ENCODE peak calls at places on chromosome 13, in seven cellular contexts. V, Q, G, R, H, Z and M are unnamed samples.

GRCh38 chr13:112727581-112727980 is 37.7 kb downstream of the ATP11A start:
- DNase-seq in V (no peak), Q (no peak), G (peak), R (no peak), H (no peak), Z (no peak), M (no peak)

GRCh38 chr13:93775027-93775426 is 548.4 kb downstream of the GPC6 start:
- DNase-seq in V (no peak), Q (no peak), G (no peak), R (no peak), H (no peak), Z (no peak), M (no peak)

GRCh38 chr13:95564948-95565347 is 12.4 kb downstream of the CLDN10 start:
- DNase-seq in V (no peak), Q (no peak), G (no peak), R (peak), H (peak), Z (peak), M (no peak)

GRCh38 chr13:45511310-45512147 is 46.8 kb downstream of the COG3 start:
- DNase-seq in V (no peak), Q (peak), G (no peak), R (peak), H (peak), Z (peak), M (peak)

GRCh38 chr13:94707400-94708021 is 4.8 kb downstream of the SOX21 start:
- DNase-seq in V (no peak), Q (peak), G (peak), R (no peak), H (no peak), Z (peak), M (no peak)

GRCh38 chr13:106104281-106104901 is 431.1 kb downstream of the EFNB2 start:
- DNase-seq in V (no peak), Q (peak), G (no peak), R (peak), H (peak), Z (peak), M (peak)

GRCh38 chr13:88726075-88726474 is 1054.9 kb downstream of the SLITRK5 start:
- DNase-seq in V (no peak), Q (no peak), G (no peak), R (no peak), H (no peak), Z (no peak), M (no peak)

GRCh38 chr13:47337781-47338507 is 441.1 kb upstream of the HTR2A start:
- DNase-seq in V (no peak), Q (peak), G (peak), R (peak), H (peak), Z (no peak), M (no peak)

GRCh38 chr13:97254809-97255208 is 32.7 kb downstream of the MBNL2 start:
- DNase-seq in V (no peak), Q (peak), G (no peak), R (peak), H (peak), Z (no peak), M (no peak)

GRCh38 chr13:106486287-106486686 is 49.2 kb downstream of the EFNB2 start:
- DNase-seq in V (no peak), Q (no peak), G (no peak), R (no peak), H (no peak), Z (no peak), M (no peak)

GRCh38 chr13:51500687-51501086 is 47.9 kb upstream of the INTS6 start:
- DNase-seq in V (no peak), Q (no peak), G (no peak), R (no peak), H (no peak), Z (no peak), M (no peak)

GRCh38 chr13:25292301-25292700 is 5.0 kb upstream of the MTMR6 start:
- DNase-seq in V (no peak), Q (peak), G (peak), R (peak), H (peak), Z (no peak), M (no peak)

GRCh38 chr13:49248433-49249002 is 793 bp downstream of the CDADC1 start:
- DNase-seq in V (no peak), Q (no peak), G (no peak), R (peak), H (no peak), Z (peak), M (peak)

GRCh38 chr13:91406619-91407018 is 8.2 kb downstream of the GPC5 start:
- DNase-seq in V (peak), Q (peak), G (peak), R (peak), H (peak), Z (peak), M (peak)

GRCh38 chr13:33763021-33763420 is 54.9 kb upstream of the RFC3 start:
- DNase-seq in V (no peak), Q (no peak), G (no peak), R (no peak), H (no peak), Z (no peak), M (no peak)

GRCh38 chr13:64551755-64552154 is 2678.4 kb downstream of the PCDH9 start:
- DNase-seq in V (no peak), Q (no peak), G (no peak), R (peak), H (peak), Z (peak), M (no peak)

GRCh38 chr13:74574964-74575728 is 440.9 kb upstream of the KLF12 start:
- DNase-seq in V (no peak), Q (peak), G (peak), R (no peak), H (no peak), Z (no peak), M (no peak)

GRCh38 chr13:112709825-112710783 is 20.3 kb downstream of the ATP11A start:
- DNase-seq in V (no peak), Q (no peak), G (no peak), R (peak), H (no peak), Z (peak), M (no peak)

GRCh38 chr13:24083722-24084421 is 76.6 kb upstream of the SPATA13 start:
- DNase-seq in V (no peak), Q (no peak), G (no peak), R (no peak), H (no peak), Z (peak), M (peak)

GRCh38 chr13:82802528-82802927 is 1079.7 kb downstream of the SLITRK1 start:
- DNase-seq in V (no peak), Q (no peak), G (no peak), R (no peak), H (no peak), Z (no peak), M (no peak)

GRCh38 chr13:62119739-62120700 is 704.4 kb upstream of the PCDH20 start:
- DNase-seq in V (no peak), Q (peak), G (no peak), R (peak), H (peak), Z (peak), M (no peak)

GRCh38 chr13:41268764-41269163 is 5.4 kb upstream of the MTRF1 start:
- DNase-seq in V (no peak), Q (peak), G (no peak), R (peak), H (peak), Z (no peak), M (peak)

GRCh38 chr13:83895994-83896580 is 13.8 kb upstream of the SLITRK1 start:
- DNase-seq in V (no peak), Q (no peak), G (no peak), R (peak), H (peak), Z (no peak), M (no peak)

DNA sequence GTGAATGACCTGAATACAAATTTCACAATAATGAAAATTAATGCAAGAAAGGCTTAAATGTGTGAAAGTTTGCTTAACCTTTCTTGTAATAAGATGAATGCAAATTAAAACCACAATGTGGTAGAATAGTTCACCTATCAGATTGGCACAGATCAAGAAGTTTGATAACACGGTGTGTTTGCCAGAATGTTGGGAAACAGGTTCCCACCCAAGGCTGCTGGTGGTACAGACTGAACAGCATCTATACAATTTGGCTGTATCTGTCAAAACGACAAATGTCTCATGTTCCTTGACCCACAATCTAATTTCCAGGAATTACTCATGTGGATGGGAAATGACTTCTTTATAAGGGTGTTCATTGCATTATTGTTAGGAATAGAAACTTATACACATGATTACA is 8.6 kb upstream of the IRS2 start:
- DNase-seq in V (no peak), Q (no peak), G (no peak), R (no peak), H (no peak), Z (peak), M (no peak)
- H4K8ac ChIP-seq in V (no peak), Q (no peak), G (no peak), R (no peak), H (no peak), Z (no peak), M (no peak)

GRCh38 chr13:69459346-69459745 is 648.3 kb upstream of the ATXN8OS start:
- DNase-seq in V (no peak), Q (no peak), G (no peak), R (no peak), H (no peak), Z (no peak), M (no peak)

DNA sequence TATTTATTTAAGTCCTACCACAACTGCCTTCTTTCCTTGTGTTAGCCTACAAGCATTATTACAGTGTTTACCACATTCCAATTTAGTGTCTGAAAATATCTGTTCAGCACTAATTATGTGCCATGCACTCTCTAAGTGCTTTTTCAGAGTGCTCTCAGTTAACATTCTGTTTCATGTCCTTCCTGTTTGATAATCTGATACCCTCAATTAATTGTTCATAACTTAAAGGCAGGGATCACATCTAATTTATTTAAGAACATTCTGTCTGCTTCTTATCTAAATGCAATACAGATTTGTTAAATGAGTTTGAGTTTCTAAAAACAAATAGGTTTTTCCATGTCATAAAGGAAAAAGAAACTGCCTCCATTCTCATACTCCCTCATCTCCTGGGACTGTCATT is 649.6 kb upstream of the ATXN8OS start:
- DNase-seq in V (no peak), Q (no peak), G (no peak), R (no peak), H (no peak), Z (no peak), M (no peak)
- H4K8ac ChIP-seq in V (no peak), Q (no peak), G (no peak), R (no peak), H (no peak), Z (no peak), M (no peak)

GRCh38 chr13:29547135-29547534 is 48.4 kb downstream of the SLC7A1 start:
- DNase-seq in V (no peak), Q (peak), G (no peak), R (peak), H (no peak), Z (no peak), M (no peak)
- H4K8ac ChIP-seq in V (no peak), Q (no peak), G (no peak), R (no peak), H (no peak), Z (no peak), M (no peak)

GRCh38 chr13:100773923-100774641 is 99.5 kb upstream of the TMTC4 start:
- DNase-seq in V (no peak), Q (peak), G (no peak), R (no peak), H (no peak), Z (peak), M (no peak)
- H4K8ac ChIP-seq in V (no peak), Q (no peak), G (no peak), R (no peak), H (no peak), Z (no peak), M (no peak)

DNA sequence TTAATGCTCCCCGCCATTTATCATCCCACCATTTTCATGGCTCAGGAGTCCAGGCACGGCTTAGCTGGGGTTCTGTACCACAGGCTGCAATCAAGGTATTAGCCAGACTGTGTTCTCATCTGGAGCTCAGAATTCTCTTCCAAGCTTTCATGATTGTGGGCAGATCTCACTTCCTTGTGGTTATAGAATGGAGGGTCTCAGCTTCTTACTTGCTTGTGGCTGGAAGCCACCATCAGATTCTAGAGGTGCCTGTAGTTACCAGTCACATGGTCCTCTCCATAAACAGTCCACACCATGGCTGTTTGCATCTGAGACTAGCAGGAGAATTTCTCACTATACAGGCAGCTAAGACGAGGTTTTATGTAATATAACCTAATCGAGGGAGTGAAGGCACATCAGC is 45.1 kb upstream of the SLC46A3 start:
- DNase-seq in V (no peak), Q (no peak), G (no peak), R (no peak), H (no peak), Z (no peak), M (no peak)
- H4K8ac ChIP-seq in V (no peak), Q (no peak), G (no peak), R (no peak), H (no peak), Z (no peak), M (no peak)